ENCODE peak calls at places on chromosome 3, in five cellular contexts. H, M, C, L and W are unnamed samples.

GRCh38 chr3:135908225-135908624 is 57.3 kb upstream of the PPP2R3A start:
- DNase-seq in H (no peak), M (peak), C (no peak), L (no peak), W (no peak)

GRCh38 chr3:171791695-171792082 is 18.6 kb downstream of the PLD1 start:
- DNase-seq in H (no peak), M (peak), C (no peak), L (no peak), W (no peak)

GRCh38 chr3:194249323-194250103 is 101.6 kb downstream of the CPN2 start:
- DNase-seq in H (no peak), M (no peak), C (no peak), L (no peak), W (no peak)

GRCh38 chr3:197564097-197564843 is 8.5 kb upstream of the BDH1 start:
- DNase-seq in H (no peak), M (no peak), C (no peak), L (no peak), W (no peak)

GRCh38 chr3:183027276-183027675 is 46.9 kb upstream of the DCUN1D1 start:
- DNase-seq in H (no peak), M (peak), C (no peak), L (no peak), W (no peak)

GRCh38 chr3:184745526-184745925 is 33.7 kb upstream of the MAGEF1 start:
- DNase-seq in H (no peak), M (no peak), C (no peak), L (no peak), W (no peak)

GRCh38 chr3:56275120-56275519 is 193.1 kb downstream of the ERC2 start:
- DNase-seq in H (no peak), M (no peak), C (no peak), L (no peak), W (no peak)

GRCh38 chr3:161142486-161142885 is 37.3 kb upstream of the B3GALNT1 start:
- DNase-seq in H (no peak), M (no peak), C (no peak), L (no peak), W (no peak)

GRCh38 chr3:128590948-128591347 is 59.7 kb downstream of the RPN1 start:
- DNase-seq in H (no peak), M (no peak), C (no peak), L (no peak), W (no peak)
- TF ChIP-seq CTCF in H (no peak), M (peak), C (no peak), L (peak), W (no peak)

DNA sequence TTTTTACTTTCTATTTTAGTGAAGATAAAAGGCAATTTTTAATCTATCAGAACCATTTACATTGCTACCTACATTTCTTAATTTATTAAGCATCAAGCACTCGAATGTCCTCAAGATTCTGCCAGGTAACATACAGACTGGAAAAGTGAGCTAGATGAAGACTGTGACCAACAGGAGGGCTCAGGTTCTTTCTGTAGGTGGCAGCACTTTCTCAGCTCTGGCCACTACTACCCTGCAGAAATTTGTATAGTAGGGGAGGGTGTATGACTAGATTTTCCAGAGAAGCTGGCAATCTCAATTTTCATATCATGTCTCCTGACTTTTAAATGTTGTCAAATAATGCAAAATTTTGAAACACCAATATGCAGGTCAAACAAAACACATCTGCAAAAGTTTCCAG is 165.0 kb upstream of the SUCLG2 start:
- DNase-seq in H (peak), M (no peak), C (no peak), L (no peak), W (no peak)
- TF ChIP-seq CTCF in H (peak), M (no peak), C (no peak), L (peak), W (peak)

DNA sequence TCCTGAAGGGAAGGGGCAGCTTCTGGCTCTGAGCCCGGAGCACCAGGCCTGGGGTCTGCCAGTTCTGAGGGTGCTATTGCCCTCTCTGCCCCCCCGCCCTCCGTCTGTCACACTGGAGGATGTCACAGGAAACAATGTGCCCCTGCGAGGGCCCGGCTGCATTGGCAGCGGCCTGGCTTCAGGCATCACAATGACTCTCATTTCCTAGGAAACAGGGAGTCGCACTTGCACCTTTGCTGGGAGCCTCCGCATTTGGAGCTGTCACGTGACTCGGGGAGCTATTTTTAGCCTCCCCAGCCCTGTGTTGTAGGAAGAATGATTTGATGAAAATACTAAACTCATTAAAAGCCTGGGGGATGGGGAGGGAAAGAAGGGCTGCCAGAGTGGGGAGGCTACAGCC is 518.9 kb downstream of the SHQ1 start:
- DNase-seq in H (no peak), M (no peak), C (peak), L (no peak), W (no peak)
- TF ChIP-seq CTCF in H (no peak), M (no peak), C (no peak), L (no peak), W (no peak)

DNA sequence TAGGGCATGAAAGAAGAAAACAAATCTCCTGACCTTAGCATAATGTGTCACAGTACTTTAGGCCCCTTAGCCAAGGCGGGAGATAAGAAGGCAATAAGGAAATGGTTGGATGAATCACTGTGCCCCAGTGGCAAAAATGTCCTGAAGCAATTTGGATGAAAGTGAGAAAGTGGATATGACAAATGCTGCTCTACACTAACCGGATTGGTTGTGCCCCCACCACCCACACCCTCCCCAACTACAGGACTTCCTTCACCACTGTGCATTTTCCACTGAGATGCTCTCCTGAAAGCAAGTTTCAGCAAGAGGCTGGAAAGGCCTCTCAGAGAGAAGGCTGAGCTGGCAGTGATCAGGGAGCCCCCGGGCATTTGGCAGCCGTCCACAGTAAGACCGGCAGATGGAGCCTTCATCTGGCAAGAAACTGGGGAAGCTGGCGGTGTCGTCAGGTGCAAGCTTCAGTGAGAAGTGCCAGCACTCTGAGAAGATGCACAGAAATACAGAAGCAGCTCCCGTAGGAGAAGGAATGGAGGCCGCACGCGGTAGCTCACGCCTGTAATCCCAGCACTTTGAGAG is 63.8 kb downstream of the ATP1B3 start:
- DNase-seq in H (peak), M (peak), C (peak), L (no peak), W (no peak)
- TF ChIP-seq CTCF in H (no peak), M (no peak), C (no peak), L (no peak), W (no peak)

GRCh38 chr3:27910456-27910855 is 188.3 kb upstream of the EOMES start:
- DNase-seq in H (no peak), M (no peak), C (no peak), L (no peak), W (no peak)

DNA sequence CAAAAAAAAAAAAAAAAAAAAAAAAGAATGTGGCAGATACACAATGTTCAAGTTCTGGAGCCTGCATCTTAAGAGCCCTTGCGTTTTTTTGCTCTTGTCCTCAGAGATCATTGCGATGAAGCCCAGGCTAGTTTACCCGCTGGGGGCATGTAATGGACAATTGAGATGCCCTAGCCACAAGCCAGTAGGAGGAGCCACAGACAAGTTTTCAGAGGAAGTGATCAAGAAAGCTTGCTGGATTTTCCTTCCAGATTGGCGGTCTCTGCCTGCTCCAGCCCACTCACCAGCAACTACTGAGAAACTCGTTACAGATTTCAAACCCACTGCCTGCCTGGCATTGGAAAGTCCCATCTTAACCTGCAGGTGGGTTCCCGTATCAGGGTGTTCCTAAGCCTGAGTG is 192.1 kb upstream of the EOMES start:
- DNase-seq in H (peak), M (no peak), C (no peak), L (no peak), W (no peak)
- TF ChIP-seq CTCF in H (no peak), M (no peak), C (no peak), L (peak), W (no peak)